ENCODE peak calls at places on chromosomes 11 and 22, in eight cellular contexts. U is foreskin fibroblast, R is spleen, Y is HFF-Myc, A is suprapubic skin, N is kidney epithelial cell, S is epithelial cell of proximal tubule, M is astrocyte of the spinal cord. L is an unnamed sample.

GRCh38 chr11:61541568-61541967 is 33.0 kb downstream of the LRRC10B start:
- DNase-seq in A (no peak), M (no peak), S (no peak), Y (peak), R (no peak), N (no peak), U (peak), L (no peak)

GRCh38 chr11:32706985-32707736 is 87.3 kb downstream of the CCDC73 start:
- DNase-seq in N (peak), U (peak), R (no peak), S (peak), Y (peak), A (no peak), M (peak), L (no peak)

GRCh38 chr11:65224939-65225283 is 36.9 kb upstream of the POLA2 start:
- DNase-seq in S (no peak), N (peak), U (peak), A (no peak), Y (no peak), M (peak), R (no peak), L (no peak)

GRCh38 chr22:46674906-46675305 is 54.7 kb downstream of the GRAMD4 start:
- DNase-seq in N (no peak), S (no peak), M (no peak), Y (no peak), R (no peak), A (no peak), U (no peak), L (no peak)

GRCh38 chr22:46798366-46799057 is 36.1 kb downstream of the TBC1D22A start:
- DNase-seq in U (peak), N (no peak), S (no peak), M (peak), Y (peak), R (peak), A (peak), L (peak)

GRCh38 chr22:46627806-46628482 is 7.8 kb downstream of the GRAMD4 start:
- DNase-seq in R (no peak), U (no peak), Y (no peak), N (no peak), M (no peak), S (no peak), A (no peak), L (no peak)

GRCh38 chr11:28833670-28834069 is 725.5 kb downstream of the METTL15 start:
- DNase-seq in N (peak), M (peak), S (peak), R (no peak), A (no peak), Y (peak), U (peak), L (no peak)

GRCh38 chr11:119607726-119608125 is 121.3 kb downstream of the NECTIN1 start:
- DNase-seq in R (no peak), N (no peak), U (no peak), M (no peak), A (no peak), Y (no peak), S (no peak), L (no peak)

GRCh38 chr11:61512435-61512834 is 3.9 kb downstream of the LRRC10B start:
- DNase-seq in M (no peak), S (no peak), U (no peak), N (no peak), A (no peak), R (no peak), Y (no peak), L (no peak)

GRCh38 chr11:75768112-75768908 is at the start of gene DGAT2:
- DNase-seq in S (no peak), N (no peak), Y (no peak), A (no peak), U (peak), M (peak), R (peak), L (peak)

GRCh38 chr11:72752088-72752914 is at the start of gene ARAP1:
- DNase-seq in M (peak), A (peak), R (peak), Y (no peak), S (no peak), N (peak), U (peak), L (peak)
- TF ChIP-seq CTCF in M (peak), A (no peak), R (no peak), Y (no peak), S (no peak), N (no peak), U (no peak), L (no peak)

GRCh38 chr11:85281550-85281949 is 345.6 kb downstream of the DLG2 start:
- DNase-seq in A (no peak), N (no peak), M (no peak), R (no peak), Y (no peak), U (no peak), S (no peak), L (no peak)

GRCh38 chr11:85277693-85278092 is 349.5 kb downstream of the DLG2 start:
- DNase-seq in Y (no peak), U (no peak), R (no peak), A (no peak), N (no peak), M (no peak), S (no peak), L (no peak)

GRCh38 chr11:85279267-85279666 is 347.9 kb downstream of the DLG2 start:
- DNase-seq in U (no peak), M (no peak), R (no peak), Y (no peak), S (no peak), N (no peak), A (no peak), L (no peak)
- H3K4me3 ChIP-seq in U (no peak), M (no peak), R (no peak), Y (no peak), S (no peak), N (no peak), A (no peak), L (no peak)

GRCh38 chr11:131841925-131842635 is 471.7 kb downstream of the NTM start:
- DNase-seq in Y (no peak), S (no peak), R (no peak), A (no peak), N (no peak), M (no peak), U (no peak), L (no peak)
- TF ChIP-seq CTCF in Y (no peak), S (no peak), R (no peak), A (no peak), N (no peak), M (no peak), U (no peak), L (no peak)

DNA sequence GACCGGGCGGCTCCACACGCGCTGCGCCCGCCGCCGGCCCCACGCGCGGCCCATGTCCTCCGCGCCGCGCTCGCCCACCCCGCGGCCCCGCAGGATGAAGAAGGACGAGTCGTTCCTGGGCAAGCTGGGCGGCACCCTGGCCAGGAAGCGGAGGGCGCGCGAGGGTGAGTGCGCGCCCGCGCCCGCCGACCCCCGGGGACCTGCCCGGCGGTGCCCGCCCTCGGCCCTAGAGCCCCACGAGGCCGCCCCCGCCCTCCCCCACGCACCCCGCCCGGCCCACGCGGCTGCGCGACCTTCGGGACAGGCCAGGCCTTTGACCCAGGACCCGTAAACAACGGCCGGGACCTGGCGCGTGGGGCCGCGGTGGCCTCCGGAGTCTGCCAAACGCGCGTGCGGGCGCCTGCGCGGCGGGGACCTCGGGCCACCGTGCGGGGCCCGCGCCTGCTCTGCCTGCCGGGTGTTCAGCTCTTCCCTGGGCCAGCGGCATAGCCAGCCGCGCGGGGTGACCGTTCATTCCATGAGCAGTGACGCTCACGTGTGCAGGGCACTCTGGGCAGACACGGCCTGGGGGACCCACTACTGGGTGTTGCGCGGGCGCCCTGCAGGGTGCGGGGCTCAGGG is at the start of gene PARVB:
- DNase-seq in A (peak), R (peak), N (no peak), U (no peak), M (no peak), S (no peak), Y (no peak), L (peak)
- H3K4me3 ChIP-seq in A (peak), R (peak), N (peak), U (peak), M (peak), S (peak), Y (peak), L (peak)

L was measured in GM06990.